ENCODE peak calls at places on chromosomes 1 and 21, in five cellular contexts. W is endothelial cell of umbilical vein, X is A673, V is caudate nucleus, Y is psoas muscle. N is an unnamed sample.
A peak's percentile ranks its signal among the peaks of the same experiment; 100 is the strongest.

GRCh38 chr1:221141606-221142285 is 262.5 kb downstream of the HLX start:
- DNase-seq in V (no peak), W (peak; percentile 44), Y (no peak), X (peak; percentile 4), N (no peak)

GRCh38 chr1:12434174-12434573 is 183.8 kb downstream of the DHRS3 start:
- DNase-seq in X (peak; percentile 72), W (peak; percentile 88), Y (no peak), V (no peak), N (no peak)

GRCh38 chr1:205285391-205286101 is 36.0 kb downstream of the NUAK2 start:
- DNase-seq in Y (no peak), X (no peak), W (no peak), V (no peak), N (no peak)

GRCh38 chr1:169193191-169193850 is 86.8 kb downstream of the ATP1B1 start:
- DNase-seq in V (no peak), W (peak; percentile 36), Y (no peak), X (no peak), N (no peak)

GRCh38 chr1:105793541-105794146 is 1262.8 kb upstream of the PRMT6 start:
- DNase-seq in W (no peak), X (peak; percentile 73), Y (no peak), V (no peak), N (no peak)

GRCh38 chr1:8822383-8823294 is 5.2 kb upstream of the RERE start:
- DNase-seq in V (no peak), W (peak; percentile 81), X (peak; percentile 95), Y (no peak), N (no peak)

GRCh38 chr1:117146570-117147340 is 25.2 kb upstream of the TRIM45 start:
- DNase-seq in W (no peak), X (peak; percentile 68), Y (peak; percentile 60), V (no peak), N (no peak)

GRCh38 chr1:23114424-23115079 is 54.1 kb downstream of the LUZP1 start:
- DNase-seq in Y (no peak), V (no peak), X (no peak), W (peak; percentile 48), N (no peak)

GRCh38 chr1:232143315-232143886 is 486.5 kb downstream of the SIPA1L2 start:
- DNase-seq in W (no peak), V (no peak), X (no peak), Y (no peak), N (no peak)

GRCh38 chr1:226236826-226237225 is 13.4 kb downstream of the MIXL1 start:
- DNase-seq in W (no peak), Y (no peak), X (no peak), V (no peak), N (no peak)

GRCh38 chr1:202199141-202199889 is 5.7 kb downstream of the LGR6 start:
- DNase-seq in Y (no peak), X (no peak), W (no peak), V (no peak), N (no peak)

GRCh38 chr1:175844877-175845276 is 101.5 kb upstream of the TNR start:
- DNase-seq in V (no peak), X (no peak), W (no peak), Y (no peak), N (no peak)

GRCh38 chr1:229410692-229411433 is 23.0 kb downstream of the ACTA1 start:
- DNase-seq in X (peak; percentile 67), W (no peak), V (peak; percentile 79), Y (peak; percentile 94), N (peak; percentile 12)

GRCh38 chr1:15027515-15027948 is 126.0 kb upstream of the TMEM51 start:
- DNase-seq in X (peak; percentile 57), W (peak; percentile 62), Y (peak; percentile 74), V (peak; percentile 36), N (peak; percentile 21)

GRCh38 chr1:6269271-6269996 is 8.5 kb upstream of the GPR153 start:
- DNase-seq in V (no peak), X (no peak), Y (no peak), W (no peak), N (no peak)

GRCh38 chr21:25441835-25442234 is 165.4 kb downstream of the MRPL39 start:
- DNase-seq in X (no peak), V (no peak), Y (no peak), W (no peak), N (no peak)

GRCh38 chr1:42682739-42683529 is 716 bp downstream of the YBX1 start:
- DNase-seq in Y (peak; percentile 88), V (peak; percentile 31), W (peak; percentile 50), X (peak; percentile 76), N (peak; percentile 55)

GRCh38 chr1:101293461-101294045 is 56.7 kb downstream of the S1PR1 start:
- DNase-seq in V (no peak), X (no peak), Y (no peak), W (no peak), N (no peak)

GRCh38 chr1:247862756-247863155 is 5.8 kb downstream of the TRIM58 start:
- DNase-seq in V (no peak), Y (no peak), W (no peak), X (no peak), N (no peak)

GRCh38 chr1:217138173-217138838 is 415.1 kb upstream of the ESRRG start:
- DNase-seq in Y (no peak), X (no peak), W (no peak), V (no peak), N (no peak)

GRCh38 chr1:39150779-39151178 is 53.7 kb upstream of the MACF1 start:
- DNase-seq in X (peak; percentile 44), Y (no peak), W (no peak), V (no peak), N (no peak)

GRCh38 chr1:204036882-204037645 is 35.9 kb upstream of the SOX13 start:
- DNase-seq in V (no peak), W (no peak), X (no peak), Y (no peak), N (no peak)

GRCh38 chr21:31564439-31564838 is 95.1 kb upstream of the SOD1 start:
- DNase-seq in Y (no peak), V (no peak), W (no peak), X (no peak), N (no peak)

GRCh38 chr1:29855761-29856160 is 619.4 kb downstream of the PTPRU start:
- DNase-seq in V (no peak), W (no peak), Y (no peak), X (peak; percentile 76), N (no peak)

GRCh38 chr1:113519561-113519960 is 129.2 kb downstream of the MAGI3 start:
- DNase-seq in X (no peak), V (no peak), Y (no peak), W (no peak), N (no peak)

GRCh38 chr1:181015258-181015630 is 7.4 kb downstream of the STX6 start:
- DNase-seq in X (no peak), V (no peak), W (no peak), Y (no peak), N (no peak)

GRCh38 chr1:112614460-112615065 is 4.4 kb downstream of the ST7L start:
- DNase-seq in X (peak; percentile 67), Y (no peak), W (peak; percentile 64), V (no peak), N (no peak)

GRCh38 chr1:224430511-224431113 is 4.0 kb downstream of the WDR26 start:
- DNase-seq in X (peak; percentile 64), W (peak; percentile 88), Y (no peak), V (no peak), N (no peak)

GRCh38 chr1:226919995-226920394 is 20.1 kb upstream of the COQ8A start:
- DNase-seq in W (no peak), Y (no peak), X (no peak), V (no peak), N (no peak)

GRCh38 chr21:26140185-26140584 is 30.4 kb downstream of the APP start:
- DNase-seq in V (no peak), Y (peak; percentile 55), X (no peak), W (peak; percentile 98), N (no peak)

GRCh38 chr21:37146320-37147225 is 73.5 kb downstream of the TTC3 start:
- DNase-seq in X (peak; percentile 59), V (no peak), Y (no peak), W (no peak), N (no peak)
- H3K27ac ChIP-seq in X (peak overlapping the region; percentile 0), V (no peak overlapping the region), Y (peak overlapping the region; percentile 30), W (no peak overlapping the region), N (no peak overlapping the region)

DNA sequence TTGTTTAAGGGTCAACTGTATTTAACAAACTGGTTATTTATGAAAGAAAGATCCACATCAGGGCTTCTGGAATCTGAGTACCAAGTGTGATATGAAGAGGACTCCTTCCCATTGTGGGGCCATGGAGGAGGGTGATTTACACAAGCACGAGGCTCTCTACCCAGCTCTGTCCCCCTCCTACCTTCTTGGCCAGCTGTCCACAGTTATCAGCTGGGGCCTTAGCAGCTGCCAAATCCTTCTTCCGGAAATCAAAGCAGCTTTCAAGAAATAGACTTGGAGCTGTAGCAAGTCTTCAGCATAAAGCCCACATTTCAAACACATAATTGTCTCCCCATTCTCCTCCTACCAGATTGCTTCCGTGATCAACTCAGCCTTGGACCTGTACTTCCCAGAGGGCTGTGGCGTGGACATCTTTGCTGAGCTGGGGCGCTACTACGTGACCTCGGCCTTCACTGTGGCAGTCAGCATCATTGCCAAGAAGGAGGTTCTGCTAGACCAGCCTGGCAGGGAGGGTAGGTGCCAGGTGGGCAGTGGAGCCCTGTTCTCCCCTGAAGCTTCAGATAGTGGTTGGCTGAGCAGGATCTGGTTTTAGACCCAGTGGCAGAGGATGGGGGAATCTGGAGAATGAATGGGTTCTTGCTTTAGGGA is 15.5 kb downstream of the AZIN2 start:
- DNase-seq in X (no peak), Y (no peak), V (no peak), W (no peak), N (no peak)
- H3K27ac ChIP-seq in X (no peak overlapping the region), Y (no peak overlapping the region), V (no peak overlapping the region), W (no peak overlapping the region), N (no peak overlapping the region)

DNA sequence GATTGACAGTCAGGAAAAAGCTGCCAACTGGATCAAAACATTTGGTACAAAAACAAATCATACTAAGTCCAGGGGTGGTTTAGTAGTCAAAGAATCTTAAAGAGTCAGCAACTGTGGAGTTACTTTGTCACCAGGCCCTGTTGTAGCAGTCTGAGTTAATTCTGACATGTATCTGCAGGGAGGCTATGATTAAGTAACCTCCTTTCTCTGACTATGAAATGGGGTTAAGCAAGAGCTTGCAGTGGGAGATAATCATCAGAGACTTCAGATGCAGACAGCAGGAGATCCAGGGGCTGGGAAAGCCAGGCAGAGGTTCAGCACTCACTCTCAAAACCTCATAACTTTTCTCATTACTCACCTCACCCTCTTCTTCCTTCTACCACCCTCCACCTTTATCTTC is 99.2 kb upstream of the BTG3 start:
- DNase-seq in W (no peak), Y (no peak), V (no peak), X (no peak), N (no peak)
- H3K27ac ChIP-seq in W (no peak overlapping the region), Y (no peak overlapping the region), V (no peak overlapping the region), X (no peak overlapping the region), N (no peak overlapping the region)

DNA sequence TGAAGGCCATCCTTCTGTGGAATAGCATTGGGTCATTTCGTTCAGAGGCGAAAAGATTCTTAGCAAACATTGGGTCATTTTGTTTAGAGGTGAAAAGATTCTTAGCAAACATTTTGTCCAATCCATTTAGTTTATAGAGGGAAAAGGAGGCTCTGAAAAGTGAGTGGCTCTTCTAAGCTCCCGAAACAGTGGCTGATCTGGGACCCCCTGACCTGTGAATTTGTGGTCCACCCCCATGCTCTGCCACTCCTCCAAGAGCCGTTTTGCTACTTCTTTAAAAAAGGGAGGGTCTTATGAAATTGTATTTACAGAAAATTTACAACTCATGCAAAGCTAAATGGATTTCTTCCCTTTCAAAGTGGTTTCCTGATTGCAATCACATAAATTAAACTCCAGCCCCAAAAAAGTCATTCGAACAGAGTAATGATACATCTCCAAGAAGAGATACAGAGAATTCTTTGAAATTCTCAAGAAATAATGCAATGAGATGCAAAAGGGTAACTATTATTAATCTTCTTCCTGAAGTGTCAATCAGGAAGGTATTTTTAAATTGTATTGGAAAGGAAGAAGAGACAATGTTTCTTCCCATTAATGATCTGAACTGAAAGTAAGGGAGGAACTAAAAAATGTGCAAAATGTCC is 141.2 kb downstream of the RUNX1 start:
- DNase-seq in W (no peak), Y (no peak), X (no peak), V (no peak), N (no peak)
- H3K27ac ChIP-seq in W (no peak overlapping the region), Y (no peak overlapping the region), X (no peak overlapping the region), V (no peak overlapping the region), N (no peak overlapping the region)